ENCODE peak calls at places on chromosomes 7 and 10, in ten cellular contexts. One of them, this sample, is unnamed.

GRCh38 chr7:99000196-99000903 is 122.0 kb downstream of the TRRAP start:
- DNase-seq in endothelial cell: no peak
- DNase-seq in psoas muscle: no peak
- DNase-seq in A549: no peak
- DNase-seq in progenitor cell of endocrine pancreas: no peak
- DNase-seq in BE2C: no peak
- DNase-seq in fibroblast of villous mesenchyme: no peak
- DNase-seq in fibroblast of lung: no peak
- DNase-seq in mesothelial cell of epicardium: peak; percentile 31
- DNase-seq in OCI-LY7: no peak
- DNase-seq in this sample: no peak

GRCh38 chr10:955127-955819 is 23.8 kb upstream of the LARP4B start:
- DNase-seq in OCI-LY7: no peak
- DNase-seq in BE2C: no peak
- DNase-seq in mesothelial cell of epicardium: no peak
- DNase-seq in A549: no peak
- DNase-seq in fibroblast of lung: no peak
- DNase-seq in fibroblast of villous mesenchyme: no peak
- DNase-seq in endothelial cell: no peak
- DNase-seq in progenitor cell of endocrine pancreas: no peak
- DNase-seq in psoas muscle: no peak
- DNase-seq in this sample: no peak

GRCh38 chr7:50685445-50686070 is 97.1 kb downstream of the GRB10 start:
- DNase-seq in endothelial cell: no peak
- DNase-seq in psoas muscle: no peak
- DNase-seq in mesothelial cell of epicardium: no peak
- DNase-seq in fibroblast of lung: no peak
- DNase-seq in A549: no peak
- DNase-seq in BE2C: no peak
- DNase-seq in fibroblast of villous mesenchyme: no peak
- DNase-seq in progenitor cell of endocrine pancreas: no peak
- DNase-seq in OCI-LY7: no peak
- DNase-seq in this sample: no peak

GRCh38 chr10:103759100-103759781 is 96.1 kb downstream of the SH3PXD2A start:
- DNase-seq in psoas muscle: peak; percentile 45
- DNase-seq in A549: peak; percentile 55
- DNase-seq in endothelial cell: peak; percentile 44
- DNase-seq in BE2C: no peak
- DNase-seq in OCI-LY7: peak; percentile 43
- DNase-seq in fibroblast of villous mesenchyme: peak; percentile 90
- DNase-seq in fibroblast of lung: peak; percentile 87
- DNase-seq in mesothelial cell of epicardium: no peak
- DNase-seq in progenitor cell of endocrine pancreas: no peak
- DNase-seq in this sample: peak; percentile 68

GRCh38 chr10:25869609-25870008 is 64.4 kb upstream of the MYO3A start:
- DNase-seq in psoas muscle: no peak
- DNase-seq in endothelial cell: no peak
- DNase-seq in fibroblast of villous mesenchyme: no peak
- DNase-seq in fibroblast of lung: no peak
- DNase-seq in mesothelial cell of epicardium: no peak
- DNase-seq in BE2C: no peak
- DNase-seq in A549: no peak
- DNase-seq in progenitor cell of endocrine pancreas: no peak
- DNase-seq in OCI-LY7: no peak
- DNase-seq in this sample: no peak

GRCh38 chr10:101273330-101273729 is 44.1 kb upstream of the LBX1 start:
- DNase-seq in fibroblast of villous mesenchyme: no peak
- DNase-seq in mesothelial cell of epicardium: no peak
- DNase-seq in fibroblast of lung: peak; percentile 7
- DNase-seq in OCI-LY7: no peak
- DNase-seq in A549: no peak
- DNase-seq in BE2C: no peak
- DNase-seq in psoas muscle: no peak
- DNase-seq in endothelial cell: no peak
- DNase-seq in progenitor cell of endocrine pancreas: no peak
- DNase-seq in this sample: no peak

GRCh38 chr7:66930341-66930740 is 9.3 kb downstream of the TMEM248 start:
- DNase-seq in progenitor cell of endocrine pancreas: no peak
- DNase-seq in fibroblast of villous mesenchyme: peak; percentile 56
- DNase-seq in BE2C: peak; percentile 22
- DNase-seq in fibroblast of lung: peak; percentile 36
- DNase-seq in endothelial cell: peak; percentile 5
- DNase-seq in A549: no peak
- DNase-seq in psoas muscle: no peak
- DNase-seq in mesothelial cell of epicardium: no peak
- DNase-seq in OCI-LY7: no peak
- DNase-seq in this sample: no peak

GRCh38 chr7:107167483-107168232 is 1.1 kb upstream of the HBP1 start:
- DNase-seq in endothelial cell: no peak
- DNase-seq in mesothelial cell of epicardium: no peak
- DNase-seq in psoas muscle: peak; percentile 59
- DNase-seq in progenitor cell of endocrine pancreas: no peak
- DNase-seq in OCI-LY7: peak; percentile 72
- DNase-seq in A549: peak; percentile 84
- DNase-seq in fibroblast of lung: peak; percentile 86
- DNase-seq in BE2C: peak; percentile 24
- DNase-seq in fibroblast of villous mesenchyme: peak; percentile 93
- DNase-seq in this sample: peak; percentile 88

GRCh38 chr7:72187179-72187578 is 225.0 kb downstream of the CALN1 start:
- DNase-seq in fibroblast of villous mesenchyme: no peak
- DNase-seq in mesothelial cell of epicardium: no peak
- DNase-seq in BE2C: no peak
- DNase-seq in A549: no peak
- DNase-seq in endothelial cell: no peak
- DNase-seq in progenitor cell of endocrine pancreas: no peak
- DNase-seq in psoas muscle: no peak
- DNase-seq in OCI-LY7: no peak
- DNase-seq in fibroblast of lung: no peak
- DNase-seq in this sample: no peak

GRCh38 chr7:72182036-72182435 is 230.1 kb downstream of the CALN1 start:
- DNase-seq in fibroblast of lung: no peak
- DNase-seq in BE2C: no peak
- DNase-seq in fibroblast of villous mesenchyme: no peak
- DNase-seq in endothelial cell: no peak
- DNase-seq in A549: no peak
- DNase-seq in progenitor cell of endocrine pancreas: no peak
- DNase-seq in mesothelial cell of epicardium: no peak
- DNase-seq in OCI-LY7: no peak
- DNase-seq in psoas muscle: no peak
- DNase-seq in this sample: no peak

GRCh38 chr7:72183835-72184234 is 228.3 kb downstream of the CALN1 start:
- DNase-seq in psoas muscle: no peak
- DNase-seq in fibroblast of villous mesenchyme: no peak
- DNase-seq in OCI-LY7: peak; percentile 7
- DNase-seq in A549: no peak
- DNase-seq in progenitor cell of endocrine pancreas: no peak
- DNase-seq in BE2C: no peak
- DNase-seq in endothelial cell: peak; percentile 35
- DNase-seq in fibroblast of lung: no peak
- DNase-seq in mesothelial cell of epicardium: no peak
- DNase-seq in this sample: no peak
- TF ChIP-seq CTCF in psoas muscle: peak; percentile 13
- TF ChIP-seq CTCF in fibroblast of villous mesenchyme: no peak
- TF ChIP-seq CTCF in OCI-LY7: peak; percentile 69
- TF ChIP-seq CTCF in A549: no peak
- TF ChIP-seq CTCF in progenitor cell of endocrine pancreas: peak; percentile 57
- TF ChIP-seq CTCF in BE2C: peak; percentile 43
- TF ChIP-seq CTCF in endothelial cell: peak; percentile 73
- TF ChIP-seq CTCF in fibroblast of lung: no peak
- TF ChIP-seq CTCF in mesothelial cell of epicardium: peak; percentile 67
- TF ChIP-seq CTCF in this sample: peak; percentile 37

GRCh38 chr7:143394777-143395176 is 13.6 kb downstream of the ZYX start:
- DNase-seq in fibroblast of lung: no peak
- DNase-seq in OCI-LY7: no peak
- DNase-seq in endothelial cell: no peak
- DNase-seq in A549: no peak
- DNase-seq in fibroblast of villous mesenchyme: no peak
- DNase-seq in psoas muscle: no peak
- DNase-seq in mesothelial cell of epicardium: no peak
- DNase-seq in BE2C: no peak
- DNase-seq in progenitor cell of endocrine pancreas: no peak
- DNase-seq in this sample: no peak

GRCh38 chr7:143396625-143397556 is 11.8 kb downstream of the EPHA1 start:
- DNase-seq in fibroblast of lung: peak; percentile 51
- DNase-seq in fibroblast of villous mesenchyme: no peak
- DNase-seq in OCI-LY7: no peak
- DNase-seq in BE2C: no peak
- DNase-seq in mesothelial cell of epicardium: no peak
- DNase-seq in A549: no peak
- DNase-seq in endothelial cell: no peak
- DNase-seq in progenitor cell of endocrine pancreas: no peak
- DNase-seq in psoas muscle: no peak
- DNase-seq in this sample: no peak

GRCh38 chr7:143396182-143396581 is 12.5 kb downstream of the EPHA1 start:
- DNase-seq in endothelial cell: no peak
- DNase-seq in progenitor cell of endocrine pancreas: no peak
- DNase-seq in fibroblast of villous mesenchyme: no peak
- DNase-seq in BE2C: no peak
- DNase-seq in psoas muscle: no peak
- DNase-seq in mesothelial cell of epicardium: no peak
- DNase-seq in OCI-LY7: no peak
- DNase-seq in fibroblast of lung: no peak
- DNase-seq in A549: no peak
- DNase-seq in this sample: no peak

GRCh38 chr7:143394068-143394467 is 12.9 kb downstream of the ZYX start:
- DNase-seq in A549: no peak
- DNase-seq in fibroblast of villous mesenchyme: no peak
- DNase-seq in progenitor cell of endocrine pancreas: no peak
- DNase-seq in OCI-LY7: no peak
- DNase-seq in fibroblast of lung: no peak
- DNase-seq in psoas muscle: no peak
- DNase-seq in endothelial cell: no peak
- DNase-seq in mesothelial cell of epicardium: no peak
- DNase-seq in BE2C: no peak
- DNase-seq in this sample: no peak

DNA sequence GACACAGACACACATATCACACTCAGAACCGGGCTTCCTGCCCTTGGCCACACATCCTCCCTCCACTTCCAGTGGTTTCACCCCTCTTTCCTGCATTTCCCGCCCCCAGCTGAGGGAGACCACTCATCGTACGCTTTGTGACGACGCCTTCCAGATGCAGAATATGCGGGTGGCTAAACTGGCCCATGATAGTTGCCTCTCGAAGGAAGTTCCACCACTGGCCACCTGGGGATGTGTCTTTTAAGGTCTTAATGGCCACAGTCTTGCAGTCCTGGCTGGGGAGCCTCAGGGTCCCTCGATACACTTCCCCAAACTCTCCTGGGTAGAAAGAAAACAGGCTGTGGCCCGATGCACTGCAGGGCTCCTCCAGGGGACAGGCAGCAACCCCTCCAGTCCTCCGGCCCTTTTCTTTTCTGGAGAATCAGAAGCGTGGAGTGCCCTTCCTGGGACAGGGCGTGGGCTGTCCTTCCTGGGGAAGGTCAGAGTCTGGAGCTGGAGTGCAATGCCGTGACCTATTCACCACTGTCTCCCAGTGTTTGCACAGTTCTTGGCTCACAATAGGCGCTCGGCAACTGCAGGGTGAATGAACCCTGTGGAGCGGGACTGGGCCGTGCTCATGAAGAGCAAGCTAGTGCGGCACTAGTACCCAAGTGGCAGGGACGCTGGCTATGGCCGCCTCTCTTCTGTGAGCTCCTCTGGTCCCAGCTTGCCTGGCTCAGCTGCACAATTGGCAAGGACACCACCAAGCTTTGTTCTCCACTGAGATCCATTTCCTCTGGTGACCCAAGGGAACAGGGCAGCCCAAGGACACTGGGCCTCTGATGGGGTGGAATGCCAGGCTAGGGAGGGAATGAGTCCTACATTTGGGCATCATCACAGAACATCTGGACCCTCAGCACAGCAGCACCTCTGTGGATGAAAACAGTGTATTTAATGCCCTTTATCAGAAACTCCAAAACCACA is 13.2 kb downstream of the EPHA1 start:
- DNase-seq in BE2C: no peak
- DNase-seq in endothelial cell: no peak
- DNase-seq in OCI-LY7: no peak
- DNase-seq in fibroblast of lung: peak; percentile 34
- DNase-seq in mesothelial cell of epicardium: no peak
- DNase-seq in progenitor cell of endocrine pancreas: no peak
- DNase-seq in fibroblast of villous mesenchyme: no peak
- DNase-seq in psoas muscle: no peak
- DNase-seq in A549: no peak
- DNase-seq in this sample: no peak
- TF ChIP-seq CTCF in BE2C: no peak
- TF ChIP-seq CTCF in endothelial cell: peak; percentile 50
- TF ChIP-seq CTCF in OCI-LY7: no peak
- TF ChIP-seq CTCF in fibroblast of lung: no peak
- TF ChIP-seq CTCF in mesothelial cell of epicardium: no peak
- TF ChIP-seq CTCF in progenitor cell of endocrine pancreas: peak; percentile 23
- TF ChIP-seq CTCF in fibroblast of villous mesenchyme: peak; percentile 26
- TF ChIP-seq CTCF in psoas muscle: peak; percentile 5
- TF ChIP-seq CTCF in A549: peak; percentile 7
- TF ChIP-seq CTCF in this sample: no peak

GRCh38 chr10:123274513-123275182 is 120.4 kb downstream of the BUB3 start:
- DNase-seq in mesothelial cell of epicardium: no peak
- DNase-seq in A549: no peak
- DNase-seq in fibroblast of villous mesenchyme: no peak
- DNase-seq in fibroblast of lung: no peak
- DNase-seq in OCI-LY7: no peak
- DNase-seq in progenitor cell of endocrine pancreas: no peak
- DNase-seq in psoas muscle: no peak
- DNase-seq in endothelial cell: no peak
- DNase-seq in BE2C: no peak
- DNase-seq in this sample: no peak

GRCh38 chr10:123270806-123271205 is 116.6 kb downstream of the BUB3 start:
- DNase-seq in BE2C: no peak
- DNase-seq in A549: no peak
- DNase-seq in progenitor cell of endocrine pancreas: no peak
- DNase-seq in mesothelial cell of epicardium: no peak
- DNase-seq in psoas muscle: no peak
- DNase-seq in fibroblast of villous mesenchyme: no peak
- DNase-seq in fibroblast of lung: no peak
- DNase-seq in endothelial cell: no peak
- DNase-seq in OCI-LY7: no peak
- DNase-seq in this sample: no peak

GRCh38 chr10:123269675-123270074 is 115.5 kb downstream of the BUB3 start:
- DNase-seq in fibroblast of villous mesenchyme: no peak
- DNase-seq in fibroblast of lung: no peak
- DNase-seq in OCI-LY7: no peak
- DNase-seq in A549: no peak
- DNase-seq in mesothelial cell of epicardium: no peak
- DNase-seq in progenitor cell of endocrine pancreas: no peak
- DNase-seq in psoas muscle: no peak
- DNase-seq in BE2C: no peak
- DNase-seq in endothelial cell: no peak
- DNase-seq in this sample: no peak

GRCh38 chr10:123270221-123270620 is 116.0 kb downstream of the BUB3 start:
- DNase-seq in endothelial cell: no peak
- DNase-seq in progenitor cell of endocrine pancreas: no peak
- DNase-seq in A549: no peak
- DNase-seq in BE2C: no peak
- DNase-seq in OCI-LY7: no peak
- DNase-seq in mesothelial cell of epicardium: no peak
- DNase-seq in fibroblast of lung: peak; percentile 97
- DNase-seq in fibroblast of villous mesenchyme: peak; percentile 5
- DNase-seq in psoas muscle: no peak
- DNase-seq in this sample: no peak

GRCh38 chr10:123272171-123272570 is 118.0 kb downstream of the BUB3 start:
- DNase-seq in fibroblast of villous mesenchyme: no peak
- DNase-seq in OCI-LY7: peak; percentile 1
- DNase-seq in psoas muscle: no peak
- DNase-seq in progenitor cell of endocrine pancreas: no peak
- DNase-seq in mesothelial cell of epicardium: no peak
- DNase-seq in BE2C: no peak
- DNase-seq in endothelial cell: no peak
- DNase-seq in fibroblast of lung: no peak
- DNase-seq in A549: peak; percentile 9
- DNase-seq in this sample: no peak
- TF ChIP-seq CTCF in fibroblast of villous mesenchyme: peak; percentile 17
- TF ChIP-seq CTCF in OCI-LY7: peak; percentile 51
- TF ChIP-seq CTCF in psoas muscle: no peak
- TF ChIP-seq CTCF in progenitor cell of endocrine pancreas: peak; percentile 20
- TF ChIP-seq CTCF in mesothelial cell of epicardium: no peak
- TF ChIP-seq CTCF in BE2C: peak; percentile 62
- TF ChIP-seq CTCF in endothelial cell: no peak
- TF ChIP-seq CTCF in fibroblast of lung: no peak
- TF ChIP-seq CTCF in A549: no peak
- TF ChIP-seq CTCF in this sample: no peak

GRCh38 chr7:137625197-137625596 is 221.6 kb downstream of the DGKI start:
- DNase-seq in progenitor cell of endocrine pancreas: no peak
- DNase-seq in mesothelial cell of epicardium: no peak
- DNase-seq in fibroblast of villous mesenchyme: no peak
- DNase-seq in psoas muscle: no peak
- DNase-seq in OCI-LY7: no peak
- DNase-seq in A549: no peak
- DNase-seq in endothelial cell: no peak
- DNase-seq in fibroblast of lung: no peak
- DNase-seq in BE2C: peak; percentile 16
- DNase-seq in this sample: no peak
- TF ChIP-seq CTCF in progenitor cell of endocrine pancreas: no peak
- TF ChIP-seq CTCF in mesothelial cell of epicardium: peak; percentile 40
- TF ChIP-seq CTCF in fibroblast of villous mesenchyme: peak; percentile 6
- TF ChIP-seq CTCF in psoas muscle: no peak
- TF ChIP-seq CTCF in OCI-LY7: no peak
- TF ChIP-seq CTCF in A549: no peak
- TF ChIP-seq CTCF in endothelial cell: no peak
- TF ChIP-seq CTCF in fibroblast of lung: no peak
- TF ChIP-seq CTCF in BE2C: peak; percentile 13
- TF ChIP-seq CTCF in this sample: no peak